ENCODE peak calls at places on chromosomes 11 and 22, in nine cellular contexts. U, N, M, T, I, A, Y, X and W are unnamed samples.

GRCh38 chr22:20781272-20781990 is 7.5 kb downstream of the SERPIND1 start:
- DNase-seq in U (no peak), N (no peak), M (no peak), T (no peak), I (no peak), A (no peak), Y (no peak), X (no peak), W (no peak)

GRCh38 chr22:40982482-40983385 is 31.6 kb downstream of the RBX1 start:
- DNase-seq in U (no peak), N (no peak), M (no peak), T (no peak), I (no peak), A (no peak), Y (no peak), X (no peak), W (no peak)

GRCh38 chr22:23073506-23074229 is 3.3 kb downstream of the GNAZ start:
- DNase-seq in U (no peak), N (no peak), M (no peak), T (no peak), I (no peak), A (no peak), Y (no peak), X (no peak), W (no peak)

GRCh38 chr11:73257342-73258103 is 14.6 kb upstream of the P2RY6 start:
- DNase-seq in U (peak; percentile 91), N (peak; percentile 33), M (no peak), T (peak; percentile 88), I (no peak), A (no peak), Y (peak; percentile 90), X (no peak), W (no peak)

GRCh38 chr11:68892576-68892975 is 11.1 kb downstream of the MRPL21 start:
- DNase-seq in U (no peak), N (no peak), M (no peak), T (no peak), I (no peak), A (no peak), Y (no peak), X (no peak), W (no peak)

GRCh38 chr11:65505434-65506315 is 6.8 kb downstream of the MALAT1 start:
- DNase-seq in U (peak; percentile 81), N (no peak), M (peak; percentile 46), T (no peak), I (no peak), A (no peak), Y (no peak), X (no peak), W (no peak)

GRCh38 chr11:119693253-119693815 is 35.7 kb downstream of the NECTIN1 start:
- DNase-seq in U (no peak), N (no peak), M (peak; percentile 26), T (no peak), I (no peak), A (no peak), Y (no peak), X (no peak), W (no peak)

GRCh38 chr11:105357764-105358163 is 218.2 kb upstream of the CARD18 start:
- DNase-seq in U (peak; percentile 70), N (no peak), M (no peak), T (no peak), I (no peak), A (no peak), Y (no peak), X (no peak), W (no peak)

GRCh38 chr22:39900306-39901227 is at the start of gene GRAP2:
- DNase-seq in U (no peak), N (no peak), M (peak; percentile 84), T (no peak), I (no peak), A (no peak), Y (no peak), X (no peak), W (no peak)

GRCh38 chr11:12552677-12553076 is 121.5 kb upstream of the TEAD1 start:
- DNase-seq in U (no peak), N (no peak), M (no peak), T (peak; percentile 25), I (no peak), A (no peak), Y (peak; percentile 74), X (no peak), W (no peak)

GRCh38 chr11:46181387-46181786 is 60.1 kb upstream of the PHF21A start:
- DNase-seq in U (no peak), N (no peak), M (no peak), T (no peak), I (no peak), A (no peak), Y (no peak), X (no peak), W (no peak)

GRCh38 chr11:71179877-71180276 is 72.5 kb downstream of the SHANK2 start:
- DNase-seq in U (peak; percentile 20), N (no peak), M (no peak), T (no peak), I (no peak), A (no peak), Y (no peak), X (no peak), W (no peak)

GRCh38 chr22:30186535-30186934 is 60.0 kb downstream of the LIF start:
- DNase-seq in U (no peak), N (no peak), M (no peak), T (no peak), I (no peak), A (no peak), Y (no peak), X (no peak), W (no peak)

GRCh38 chr11:46471943-46472661 is 80.5 kb upstream of the CHRM4 start:
- DNase-seq in U (no peak), N (no peak), M (no peak), T (no peak), I (no peak), A (no peak), Y (no peak), X (no peak), W (no peak)

GRCh38 chr11:80197155-80197554 is 756.3 kb upstream of the TENM4 start:
- DNase-seq in U (peak; percentile 73), N (no peak), M (no peak), T (no peak), I (no peak), A (no peak), Y (no peak), X (no peak), W (no peak)

GRCh38 chr22:29344137-29344536 is 28.6 kb upstream of the RASL10A start:
- DNase-seq in U (peak; percentile 94), N (no peak), M (no peak), T (peak; percentile 84), I (no peak), A (peak; percentile 39), Y (peak; percentile 96), X (no peak), W (peak; percentile 62)

GRCh38 chr11:73889019-73889418 is 12.2 kb downstream of the PAAF1 start:
- DNase-seq in U (peak; percentile 37), N (no peak), M (no peak), T (no peak), I (no peak), A (no peak), Y (no peak), X (no peak), W (no peak)